ENCODE peak calls at places on chromosomes 16 and 17, in ten cellular contexts. K, M, A, W, R, J, V, N, U and B are unnamed samples.

GRCh38 chr17:42399948-42400843 is 12.0 kb upstream of the STAT3 start:
- DNase-seq in K (no peak), M (no peak), A (no peak), W (no peak), R (no peak), J (no peak), V (no peak), N (no peak), U (no peak), B (no peak)

GRCh38 chr17:77859035-77859360 is 99.5 kb upstream of the TNRC6C start:
- DNase-seq in K (no peak), M (no peak), A (no peak), W (no peak), R (no peak), J (no peak), V (no peak), N (no peak), U (peak), B (no peak)

GRCh38 chr17:2814499-2815341 is 18.5 kb downstream of the RAP1GAP2 start:
- DNase-seq in K (peak), M (no peak), A (no peak), W (no peak), R (no peak), J (peak), V (no peak), N (peak), U (no peak), B (no peak)

GRCh38 chr17:75019710-75020109 is 7.2 kb downstream of the MRPL58 start:
- DNase-seq in K (no peak), M (no peak), A (no peak), W (no peak), R (no peak), J (no peak), V (no peak), N (no peak), U (no peak), B (no peak)

GRCh38 chr16:85382717-85383118 is 230.4 kb upstream of the GSE1 start:
- DNase-seq in K (no peak), M (no peak), A (no peak), W (no peak), R (no peak), J (no peak), V (no peak), N (no peak), U (peak), B (no peak)

GRCh38 chr17:68460715-68461114 is 3.4 kb upstream of the WIPI1 start:
- DNase-seq in K (no peak), M (no peak), A (no peak), W (no peak), R (no peak), J (no peak), V (no peak), N (no peak), U (no peak), B (no peak)

GRCh38 chr16:8893976-8894690 is 12.0 kb downstream of the LITAFD start:
- DNase-seq in K (no peak), M (no peak), A (no peak), W (no peak), R (no peak), J (no peak), V (no peak), N (no peak), U (no peak), B (no peak)

GRCh38 chr17:50765454-50766221 is 1.7 kb downstream of the ANKRD40CL start:
- DNase-seq in K (peak), M (no peak), A (no peak), W (no peak), R (peak), J (no peak), V (no peak), N (peak), U (no peak), B (no peak)

GRCh38 chr16:3938843-3939624 is 58.5 kb upstream of the CREBBP start:
- DNase-seq in K (peak), M (peak), A (peak), W (no peak), R (peak), J (peak), V (peak), N (peak), U (peak), B (no peak)

GRCh38 chr16:88337021-88337420 is 45.7 kb upstream of the ZNF469 start:
- DNase-seq in K (no peak), M (no peak), A (no peak), W (no peak), R (no peak), J (no peak), V (no peak), N (no peak), U (no peak), B (no peak)

GRCh38 chr17:49834118-49834743 is 13.6 kb downstream of the TAC4 start:
- DNase-seq in K (no peak), M (no peak), A (no peak), W (no peak), R (no peak), J (no peak), V (no peak), N (no peak), U (no peak), B (no peak)

GRCh38 chr16:3051489-3051888 is 5.1 kb downstream of the MMP25 start:
- DNase-seq in K (peak), M (no peak), A (no peak), W (no peak), R (no peak), J (no peak), V (no peak), N (no peak), U (no peak), B (no peak)

GRCh38 chr16:24800586-24800985 is 45.2 kb upstream of the SLC5A11 start:
- DNase-seq in K (no peak), M (no peak), A (peak), W (no peak), R (peak), J (peak), V (peak), N (no peak), U (no peak), B (peak)
- TF ChIP-seq CTCF in K (no peak), M (peak), A (peak), W (no peak), R (peak), J (peak), V (peak), N (no peak), U (no peak), B (peak)

GRCh38 chr16:47925811-47926460 is 229.9 kb downstream of the ABCC12 start:
- DNase-seq in K (no peak), M (no peak), A (no peak), W (no peak), R (no peak), J (peak), V (peak), N (no peak), U (no peak), B (peak)
- TF ChIP-seq CTCF in K (no peak), M (no peak), A (no peak), W (no peak), R (no peak), J (no peak), V (no peak), N (no peak), U (no peak), B (no peak)

GRCh38 chr16:10202650-10203049 is 20.4 kb upstream of the GRIN2A start:
- DNase-seq in K (no peak), M (no peak), A (no peak), W (no peak), R (no peak), J (peak), V (no peak), N (no peak), U (no peak), B (no peak)
- TF ChIP-seq CTCF in K (peak), M (no peak), A (no peak), W (no peak), R (no peak), J (peak), V (no peak), N (no peak), U (no peak), B (peak)

GRCh38 chr17:76557368-76558209 is 17.7 kb downstream of the PRCD start:
- DNase-seq in K (peak), M (peak), A (peak), W (peak), R (peak), J (peak), V (peak), N (peak), U (peak), B (peak)
- TF ChIP-seq CTCF in K (peak), M (peak), A (peak), W (peak), R (peak), J (peak), V (peak), N (peak), U (peak), B (peak)

GRCh38 chr16:27385398-27385797 is 16.6 kb upstream of the IL21R start:
- DNase-seq in K (no peak), M (no peak), A (no peak), W (no peak), R (no peak), J (no peak), V (no peak), N (no peak), U (no peak), B (no peak)

GRCh38 chr16:27387724-27388123 is 14.2 kb upstream of the IL21R start:
- DNase-seq in K (no peak), M (no peak), A (no peak), W (no peak), R (no peak), J (no peak), V (no peak), N (no peak), U (no peak), B (no peak)

GRCh38 chr16:27389272-27389961 is 12.6 kb upstream of the IL21R start:
- DNase-seq in K (no peak), M (no peak), A (no peak), W (no peak), R (no peak), J (no peak), V (no peak), N (peak), U (no peak), B (no peak)

GRCh38 chr16:27386674-27387073 is 15.3 kb upstream of the IL21R start:
- DNase-seq in K (no peak), M (no peak), A (no peak), W (no peak), R (no peak), J (no peak), V (no peak), N (no peak), U (no peak), B (no peak)

DNA sequence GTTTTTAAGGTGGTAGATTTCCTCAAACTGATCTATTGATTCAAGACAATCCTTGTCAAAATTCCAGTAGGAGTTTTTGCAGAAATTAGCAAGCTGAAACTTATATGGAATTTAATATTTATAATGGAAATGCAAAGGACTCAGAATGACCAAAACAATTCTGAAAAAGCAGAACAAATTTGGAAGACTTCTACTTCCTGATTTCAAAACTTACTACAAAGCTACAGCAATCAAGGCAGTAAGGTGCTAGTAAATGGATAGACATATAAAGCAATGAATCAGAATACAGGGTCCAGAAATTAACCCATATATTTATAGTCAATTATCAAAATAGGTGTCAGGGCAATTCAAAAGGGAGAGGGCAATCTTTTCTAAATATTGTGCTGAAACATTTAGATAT is 11.8 kb upstream of the IL21R start:
- DNase-seq in K (no peak), M (no peak), A (no peak), W (no peak), R (no peak), J (no peak), V (no peak), N (no peak), U (no peak), B (no peak)
- TF ChIP-seq CTCF in K (no peak), M (no peak), A (no peak), W (no peak), R (no peak), J (no peak), V (no peak), N (no peak), U (no peak), B (no peak)

GRCh38 chr16:27489906-27490305 is 59.8 kb downstream of the GTF3C1 start:
- DNase-seq in K (no peak), M (no peak), A (no peak), W (no peak), R (no peak), J (no peak), V (no peak), N (no peak), U (no peak), B (no peak)

GRCh38 chr16:27489421-27489820 is 60.3 kb downstream of the GTF3C1 start:
- DNase-seq in K (no peak), M (no peak), A (no peak), W (no peak), R (no peak), J (no peak), V (no peak), N (no peak), U (no peak), B (no peak)

GRCh38 chr16:27491894-27492587 is 57.7 kb downstream of the GTF3C1 start:
- DNase-seq in K (no peak), M (no peak), A (no peak), W (no peak), R (peak), J (peak), V (no peak), N (no peak), U (no peak), B (no peak)

GRCh38 chr16:27495191-27495590 is 54.5 kb downstream of the GTF3C1 start:
- DNase-seq in K (no peak), M (no peak), A (no peak), W (no peak), R (no peak), J (no peak), V (no peak), N (no peak), U (no peak), B (peak)

DNA sequence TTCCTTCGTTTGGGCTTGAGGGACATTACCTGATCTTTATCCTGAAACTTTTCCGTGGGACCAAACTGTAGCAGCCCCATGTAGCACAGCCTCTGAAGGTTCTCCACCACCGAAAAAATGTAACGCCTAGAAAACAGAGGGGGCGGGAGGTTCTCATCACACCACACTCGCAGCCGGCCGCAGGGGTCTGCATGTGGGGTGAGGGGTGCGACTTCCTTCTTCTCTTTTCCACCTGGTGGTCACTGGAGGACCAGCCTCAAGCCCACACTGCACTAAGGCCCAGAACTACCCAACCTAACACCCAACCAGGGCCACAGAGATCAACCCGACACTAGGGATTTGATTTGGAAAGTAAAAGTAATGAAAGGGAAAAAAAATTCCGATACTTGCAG is 57.1 kb downstream of the GTF3C1 start:
- DNase-seq in K (no peak), M (no peak), A (no peak), W (no peak), R (no peak), J (no peak), V (no peak), N (no peak), U (no peak), B (no peak)
- TF ChIP-seq CTCF in K (no peak), M (no peak), A (no peak), W (no peak), R (no peak), J (no peak), V (no peak), N (no peak), U (no peak), B (no peak)

DNA sequence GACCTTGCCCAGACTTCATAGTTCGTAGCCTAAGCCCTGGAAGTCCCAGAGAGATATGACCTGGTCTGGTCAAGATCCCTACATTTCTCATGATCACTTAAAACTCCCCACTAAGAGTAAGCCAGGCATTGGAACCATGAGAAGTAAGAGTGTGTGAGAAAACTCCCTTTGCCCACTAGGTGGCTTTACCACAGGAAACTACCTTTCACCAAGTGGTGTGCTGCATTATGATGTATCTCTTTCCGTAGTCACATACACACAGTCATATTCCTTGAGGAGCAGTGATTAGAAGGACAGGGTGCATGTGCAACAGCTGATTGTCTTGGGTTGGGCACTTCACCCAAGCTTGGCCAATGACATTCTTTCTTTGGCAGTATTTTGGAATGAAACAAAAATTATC is 639.3 kb downstream of the KCNJ2 start:
- DNase-seq in K (peak), M (no peak), A (no peak), W (no peak), R (no peak), J (peak), V (peak), N (no peak), U (no peak), B (no peak)
- TF ChIP-seq CTCF in K (peak), M (no peak), A (peak), W (no peak), R (no peak), J (peak), V (no peak), N (no peak), U (peak), B (peak)

GRCh38 chr17:13925579-13925978 is 143.7 kb upstream of the COX10 start:
- DNase-seq in K (peak), M (no peak), A (no peak), W (no peak), R (no peak), J (peak), V (no peak), N (no peak), U (no peak), B (no peak)
- TF ChIP-seq CTCF in K (peak), M (no peak), A (peak), W (no peak), R (no peak), J (peak), V (no peak), N (no peak), U (no peak), B (peak)

DNA sequence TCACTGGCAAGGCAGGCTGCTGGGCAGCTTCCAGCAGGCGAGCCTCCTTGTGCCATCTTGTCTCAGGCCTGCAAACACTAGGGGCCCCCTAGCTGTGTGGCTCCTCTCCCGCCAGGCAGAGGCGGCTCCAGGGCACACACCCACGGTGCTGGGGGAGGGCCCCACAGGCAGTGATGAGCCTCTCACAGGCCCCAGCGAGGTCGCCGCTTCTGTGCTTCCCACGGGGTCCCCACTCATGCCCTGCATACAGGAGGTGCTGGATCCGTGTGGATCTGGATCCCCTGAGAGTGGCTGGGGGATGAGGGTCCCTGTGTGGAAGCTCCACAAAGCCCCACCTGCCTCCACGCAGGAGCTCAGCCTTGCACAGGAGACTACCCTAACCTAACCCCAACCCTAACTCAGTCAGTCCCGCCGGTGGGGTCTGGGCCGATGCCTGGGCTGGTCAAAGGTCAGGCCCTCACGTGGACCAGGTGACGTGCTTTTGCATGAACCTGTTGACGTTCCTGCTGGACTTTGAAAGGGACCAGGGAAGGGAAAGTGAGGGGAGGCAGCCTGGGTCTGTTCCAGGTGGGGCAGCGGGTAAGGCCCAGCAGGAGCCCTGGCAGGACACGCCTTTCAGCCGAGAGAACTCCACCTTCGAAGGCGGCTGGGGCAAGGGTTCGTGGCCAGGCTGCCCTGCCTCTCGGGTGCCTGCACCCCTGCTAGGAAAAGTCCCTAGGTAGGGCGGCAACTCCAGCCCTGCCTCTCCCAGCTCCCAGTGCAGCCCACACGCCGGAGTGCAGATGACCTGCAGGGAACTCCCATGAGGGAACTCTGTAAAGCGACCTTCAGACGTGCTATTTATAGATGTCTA is 5.2 kb downstream of the SECTM1 start:
- DNase-seq in K (no peak), M (no peak), A (no peak), W (no peak), R (no peak), J (no peak), V (no peak), N (no peak), U (peak), B (no peak)
- TF ChIP-seq CTCF in K (no peak), M (no peak), A (no peak), W (no peak), R (no peak), J (no peak), V (no peak), N (no peak), U (no peak), B (peak)

GRCh38 chr16:56851671-56852400 is 13.2 kb upstream of the SLC12A3 start:
- DNase-seq in K (peak), M (no peak), A (no peak), W (no peak), R (peak), J (no peak), V (no peak), N (no peak), U (no peak), B (no peak)
- TF ChIP-seq CTCF in K (peak), M (peak), A (peak), W (peak), R (peak), J (peak), V (no peak), N (no peak), U (no peak), B (peak)